ENCODE peak calls at places on chromosomes 16 and 17, in seven cellular contexts. R, C, Q, T, E, G and S are unnamed samples.

GRCh38 chr17:79659376-79659775 is 48.5 kb upstream of the RBFOX3 start:
- DNase-seq in Q (no peak), G (no peak), R (no peak), C (no peak), E (no peak), T (no peak), S (no peak)

GRCh38 chr17:18217412-18218015 is 7.9 kb upstream of the LLGL1 start:
- DNase-seq in G (peak; percentile 78), R (peak; percentile 52), C (peak; percentile 89), T (peak; percentile 78), Q (peak; percentile 90), E (peak; percentile 45), S (no peak)

GRCh38 chr17:48756816-48757215 is 28.3 kb upstream of the HOXB13 start:
- DNase-seq in E (no peak), G (no peak), T (no peak), C (no peak), Q (no peak), R (no peak), S (no peak)

GRCh38 chr17:79795795-79796569 is 895 bp downstream of the CBX8 start:
- DNase-seq in G (no peak), Q (no peak), C (no peak), E (no peak), R (no peak), T (no peak), S (no peak)

GRCh38 chr17:80363518-80364090 is 51.4 kb upstream of the ENDOV start:
- DNase-seq in E (no peak), G (no peak), T (peak; percentile 19), R (no peak), Q (peak; percentile 71), C (no peak), S (no peak)

GRCh38 chr17:79859676-79860615 is 20.7 kb upstream of the CBX4 start:
- DNase-seq in C (no peak), G (no peak), R (no peak), T (no peak), Q (peak; percentile 48), E (no peak), S (no peak)

GRCh38 chr17:65698381-65699061 is 137.1 kb upstream of the AXIN2 start:
- DNase-seq in C (no peak), T (no peak), R (peak; percentile 82), G (peak; percentile 54), Q (no peak), E (peak; percentile 76), S (peak; percentile 34)

GRCh38 chr17:1920948-1921351 is 91.1 kb downstream of the RPA1 start:
- DNase-seq in C (peak; percentile 48), G (no peak), R (no peak), E (no peak), Q (no peak), T (no peak), S (no peak)

GRCh38 chr17:78862073-78863023 is 21.7 kb upstream of the USP36 start:
- DNase-seq in Q (no peak), T (peak; percentile 96), C (peak; percentile 59), E (peak; percentile 98), R (peak; percentile 96), G (no peak), S (peak; percentile 93)

GRCh38 chr16:48609453-48610023 is 442 bp downstream of the N4BP1 start:
- DNase-seq in E (peak; percentile 54), Q (peak; percentile 95), R (peak; percentile 18), G (peak; percentile 80), T (peak; percentile 41), C (no peak), S (no peak)

GRCh38 chr17:65893692-65894279 is 298.1 kb downstream of the CEP112 start:
- DNase-seq in G (no peak), T (no peak), Q (no peak), R (no peak), C (no peak), E (no peak), S (no peak)

GRCh38 chr17:57947369-57947768 is 7.8 kb downstream of the CUEDC1 start:
- DNase-seq in R (no peak), Q (no peak), E (no peak), C (no peak), T (no peak), G (no peak), S (no peak)
- H3K4me3 ChIP-seq in R (no peak overlapping the region), Q (no peak overlapping the region), E (no peak overlapping the region), C (peak overlapping the region; percentile 55), T (peak overlapping the region; percentile 45), G (no peak overlapping the region), S (peak overlapping the region; percentile 53)

GRCh38 chr17:44605116-44605505 is 47.8 kb downstream of the FZD2 start:
- DNase-seq in E (no peak), C (no peak), Q (no peak), R (no peak), T (no peak), G (no peak), S (no peak)

GRCh38 chr17:44604149-44605115 is 47.1 kb downstream of the FZD2 start:
- DNase-seq in C (no peak), T (no peak), R (no peak), E (no peak), Q (no peak), G (no peak), S (no peak)

GRCh38 chr17:44607836-44608690 is 48.2 kb upstream of the MEIOC start:
- DNase-seq in G (no peak), T (no peak), C (no peak), Q (no peak), R (peak; percentile 32), E (peak; percentile 74), S (peak; percentile 37)

GRCh38 chr17:44608732-44609435 is 47.4 kb upstream of the MEIOC start:
- DNase-seq in R (no peak), Q (no peak), G (no peak), C (no peak), E (no peak), T (no peak), S (no peak)

DNA sequence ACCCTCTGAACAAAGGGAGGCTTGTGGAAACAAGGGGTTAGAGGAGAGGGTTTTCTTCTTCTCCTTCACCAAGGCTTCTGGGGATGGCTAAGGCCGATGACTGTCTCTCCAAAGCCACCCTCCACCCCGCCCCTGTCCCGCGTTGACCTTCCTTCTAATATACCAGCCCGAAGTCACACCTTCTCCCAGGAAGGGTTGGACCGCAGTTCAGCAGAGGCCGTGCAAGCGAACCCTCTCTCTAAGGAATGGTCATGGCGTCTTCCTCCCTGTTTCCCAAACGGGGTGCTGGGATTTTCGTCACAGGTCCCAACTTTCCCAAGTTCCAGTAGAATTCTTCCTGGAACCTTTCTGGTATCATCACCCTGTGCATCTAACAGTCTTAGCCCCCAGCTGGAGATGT is 49.4 kb downstream of the FZD2 start:
- DNase-seq in R (no peak), C (no peak), Q (no peak), E (no peak), G (no peak), T (no peak), S (no peak)
- TF ChIP-seq CTCF in R (no peak), C (no peak), Q (no peak), E (no peak), G (no peak), T (no peak), S (no peak)

GRCh38 chr16:85554114-85554790 is 58.9 kb upstream of the GSE1 start:
- DNase-seq in C (peak; percentile 64), G (peak; percentile 70), T (peak; percentile 84), Q (peak; percentile 90), R (peak; percentile 61), E (peak; percentile 80), S (no peak)
- H3K4me3 ChIP-seq in C (peak overlapping the region; percentile 76), G (peak overlapping the region; percentile 94), T (peak overlapping the region; percentile 91), Q (peak overlapping the region; percentile 79), R (peak overlapping the region; percentile 68), E (peak overlapping the region; percentile 93), S (peak overlapping the region; percentile 75)

DNA sequence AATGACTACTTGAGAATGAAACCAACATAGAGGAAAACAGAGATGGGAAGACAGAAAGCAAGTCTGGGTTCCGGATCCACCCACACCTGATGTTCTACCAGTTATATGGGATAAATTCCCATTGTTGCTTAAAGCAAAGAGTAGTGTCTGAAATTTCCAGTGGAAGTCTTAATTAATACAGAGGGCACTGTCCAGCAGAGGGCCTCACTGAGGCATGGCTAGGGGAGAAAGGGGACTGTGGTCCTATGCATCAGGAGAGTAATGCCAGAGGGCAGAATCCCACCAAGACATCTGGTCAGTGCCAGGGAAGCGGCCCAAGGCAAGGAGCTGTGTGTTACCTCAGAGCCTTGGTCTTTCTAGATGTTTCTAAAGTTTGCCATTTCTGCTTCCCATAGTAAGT is 7.5 kb upstream of the UMOD start:
- DNase-seq in Q (no peak), T (no peak), E (no peak), C (no peak), R (no peak), G (peak; percentile 47), S (no peak)
- TF ChIP-seq CTCF in Q (no peak), T (no peak), E (no peak), C (no peak), R (no peak), G (peak; percentile 15), S (no peak)

DNA sequence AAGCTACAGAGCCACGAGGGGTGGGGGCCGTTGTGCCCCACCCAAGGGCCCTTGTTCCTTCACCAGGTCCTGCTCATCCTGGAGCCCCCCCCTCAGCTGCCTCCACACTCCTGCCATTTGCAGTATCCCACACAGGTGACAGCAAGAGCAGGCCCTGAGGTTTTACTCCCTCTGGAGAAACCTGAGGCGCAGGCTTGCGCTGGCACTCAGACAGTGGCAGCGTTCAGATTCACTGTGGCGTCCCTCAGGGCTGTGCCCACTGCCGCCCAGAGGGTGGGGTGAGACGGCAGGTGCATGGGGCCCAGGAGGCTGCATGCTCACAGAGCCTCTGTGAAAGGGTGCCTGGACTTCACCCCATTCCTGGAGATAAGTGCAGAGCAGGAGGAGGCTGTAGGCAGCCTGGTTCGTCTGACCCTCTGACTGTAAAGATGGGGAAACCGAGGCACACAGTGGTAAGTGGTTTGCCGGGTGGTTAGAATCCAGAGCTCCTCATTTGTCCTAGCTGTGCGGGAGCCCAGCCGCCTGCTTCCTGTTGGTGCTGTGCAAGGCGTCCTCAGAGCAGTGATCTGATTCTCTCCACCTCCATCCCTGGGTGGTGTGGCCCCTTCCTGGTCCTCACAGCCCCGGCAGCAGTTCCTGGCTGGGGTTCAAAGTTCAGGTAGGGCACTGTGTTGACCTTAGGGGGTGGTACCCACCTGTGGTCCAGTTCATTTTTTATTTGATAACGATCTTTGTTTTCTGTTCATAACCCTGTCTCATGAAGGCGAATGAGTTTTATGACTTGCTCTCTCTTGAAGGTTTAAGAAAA is 1.6 kb downstream of the SPIRE2 start:
- DNase-seq in Q (no peak), G (no peak), R (no peak), T (no peak), E (no peak), C (no peak), S (no peak)
- H3K4me3 ChIP-seq in Q (no peak overlapping the region), G (no peak overlapping the region), R (no peak overlapping the region), T (no peak overlapping the region), E (no peak overlapping the region), C (peak overlapping the region; percentile 43), S (no peak overlapping the region)